ENCODE peak calls at places on chromosome 19, in ten cellular contexts. F, Q, W, H, B, R, P, X, N and D are unnamed samples.

GRCh38 chr19:932647-933552 is 7.1 kb downstream of the ARID3A start:
- DNase-seq in F (peak; percentile 53), Q (no peak), W (no peak), H (peak; percentile 93), B (peak; percentile 67), R (no peak), P (peak; percentile 44), X (peak; percentile 93), N (peak; percentile 83), D (peak; percentile 83)

GRCh38 chr19:3440082-3440481 is 40.2 kb downstream of the SMIM24 start:
- DNase-seq in F (peak; percentile 61), Q (peak; percentile 18), W (peak; percentile 79), H (peak; percentile 43), B (peak; percentile 49), R (peak; percentile 50), P (peak; percentile 49), X (peak; percentile 41), N (no peak), D (no peak)

GRCh38 chr19:6925801-6926751 is 38.7 kb downstream of the ADGRE1 start:
- DNase-seq in F (no peak), Q (no peak), W (peak; percentile 39), H (peak; percentile 15), B (peak; percentile 3), R (peak; percentile 36), P (no peak), X (no peak), N (no peak), D (no peak)

GRCh38 chr19:39078436-39079200 is 5.5 kb upstream of the ACP7 start:
- DNase-seq in F (no peak), Q (no peak), W (no peak), H (peak; percentile 99), B (no peak), R (no peak), P (no peak), X (peak; percentile 96), N (no peak), D (no peak)

GRCh38 chr19:31518626-31519025 is 169.4 kb upstream of the TSHZ3 start:
- DNase-seq in F (no peak), Q (no peak), W (no peak), H (no peak), B (no peak), R (no peak), P (no peak), X (no peak), N (no peak), D (no peak)

GRCh38 chr19:51366999-51367564 is 894 bp upstream of the ETFB start:
- DNase-seq in F (peak; percentile 79), Q (no peak), W (peak; percentile 70), H (no peak), B (peak; percentile 50), R (peak; percentile 58), P (no peak), X (no peak), N (peak; percentile 43), D (no peak)

GRCh38 chr19:29769997-29770396 is 41.8 kb upstream of the CCNE1 start:
- DNase-seq in F (no peak), Q (no peak), W (no peak), H (no peak), B (no peak), R (no peak), P (no peak), X (no peak), N (no peak), D (no peak)

GRCh38 chr19:55647732-55648656 is at the start of gene CCDC106:
- DNase-seq in F (peak; percentile 81), Q (peak; percentile 57), W (peak; percentile 65), H (peak; percentile 60), B (peak; percentile 72), R (peak; percentile 65), P (peak; percentile 64), X (peak; percentile 56), N (peak; percentile 79), D (peak; percentile 87)

GRCh38 chr19:33390120-33390907 is 16.8 kb downstream of the CEBPG start:
- DNase-seq in F (no peak), Q (no peak), W (no peak), H (peak; percentile 25), B (no peak), R (no peak), P (peak; percentile 25), X (peak; percentile 20), N (no peak), D (peak; percentile 84)

GRCh38 chr19:46745521-46746280 is at the start of gene FKRP:
- DNase-seq in F (peak; percentile 67), Q (peak; percentile 6), W (peak; percentile 60), H (no peak), B (peak; percentile 40), R (peak; percentile 10), P (no peak), X (no peak), N (peak; percentile 62), D (no peak)

GRCh38 chr19:3061214-3062161 is 807 bp downstream of the TLE5 start:
- DNase-seq in F (peak; percentile 86), Q (peak; percentile 27), W (peak; percentile 72), H (peak; percentile 25), B (peak; percentile 91), R (peak; percentile 25), P (peak; percentile 56), X (no peak), N (no peak), D (peak; percentile 85)

GRCh38 chr19:5637971-5638370 is 15.1 kb downstream of the SAFB start:
- DNase-seq in F (no peak), Q (no peak), W (no peak), H (no peak), B (no peak), R (no peak), P (peak; percentile 62), X (no peak), N (no peak), D (no peak)

GRCh38 chr19:23415034-23415433 is 19.8 kb upstream of the ZNF91 start:
- DNase-seq in F (no peak), Q (no peak), W (no peak), H (no peak), B (no peak), R (peak; percentile 56), P (no peak), X (no peak), N (peak; percentile 24), D (no peak)

GRCh38 chr19:12580180-12580694 is 29.0 kb upstream of the ZNF564 start:
- DNase-seq in F (no peak), Q (no peak), W (no peak), H (peak; percentile 75), B (no peak), R (no peak), P (no peak), X (peak; percentile 41), N (no peak), D (no peak)

GRCh38 chr19:55676889-55677505 is 2.0 kb downstream of the EPN1 start:
- DNase-seq in F (no peak), Q (no peak), W (no peak), H (no peak), B (no peak), R (no peak), P (no peak), X (no peak), N (no peak), D (no peak)

GRCh38 chr19:35673121-35673804 is 6.9 kb downstream of the UPK1A start:
- DNase-seq in F (peak; percentile 41), Q (peak; percentile 70), W (peak; percentile 72), H (peak; percentile 74), B (no peak), R (peak; percentile 42), P (peak; percentile 64), X (peak; percentile 71), N (peak; percentile 55), D (no peak)

GRCh38 chr19:38250821-38251563 is 5.2 kb downstream of the PPP1R14A start:
- DNase-seq in F (no peak), Q (no peak), W (no peak), H (peak; percentile 29), B (no peak), R (no peak), P (peak; percentile 80), X (no peak), N (peak; percentile 57), D (peak; percentile 96)

GRCh38 chr19:17747205-17748098 is 3.8 kb upstream of the FCHO1 start:
- DNase-seq in F (peak; percentile 97), Q (peak; percentile 87), W (peak; percentile 94), H (peak; percentile 94), B (peak; percentile 94), R (peak; percentile 98), P (peak; percentile 98), X (peak; percentile 88), N (peak; percentile 95), D (peak; percentile 95)

GRCh38 chr19:30936276-30936675 is 413.0 kb downstream of the TSHZ3 start:
- DNase-seq in F (no peak), Q (no peak), W (no peak), H (no peak), B (no peak), R (no peak), P (no peak), X (no peak), N (no peak), D (no peak)

GRCh38 chr19:43984687-43985000 is 656 bp downstream of the ZNF155 start:
- DNase-seq in F (no peak), Q (no peak), W (no peak), H (no peak), B (no peak), R (no peak), P (peak; percentile 34), X (no peak), N (no peak), D (no peak)

GRCh38 chr19:52941941-52942370 is 18.7 kb upstream of the ZNF888 start:
- DNase-seq in F (no peak), Q (peak; percentile 4), W (peak; percentile 42), H (peak; percentile 38), B (no peak), R (peak; percentile 41), P (peak; percentile 31), X (peak; percentile 22), N (peak; percentile 37), D (peak; percentile 60)

GRCh38 chr19:41599175-41599966 is 23.4 kb downstream of the CEACAM21 start:
- DNase-seq in F (no peak), Q (no peak), W (no peak), H (no peak), B (no peak), R (no peak), P (no peak), X (no peak), N (no peak), D (no peak)

GRCh38 chr19:38018694-38019426 is 111.9 kb downstream of the SIPA1L3 start:
- DNase-seq in F (no peak), Q (no peak), W (no peak), H (no peak), B (no peak), R (no peak), P (no peak), X (no peak), N (no peak), D (no peak)

GRCh38 chr19:54492568-54492967 is 10.1 kb upstream of the LAIR2 start:
- DNase-seq in F (no peak), Q (no peak), W (no peak), H (no peak), B (no peak), R (no peak), P (no peak), X (no peak), N (no peak), D (no peak)

GRCh38 chr19:1730157-1730556 is 23.1 kb upstream of the ONECUT3 start:
- DNase-seq in F (no peak), Q (no peak), W (no peak), H (no peak), B (no peak), R (no peak), P (no peak), X (no peak), N (no peak), D (no peak)

GRCh38 chr19:41912899-41913475 is 15.3 kb downstream of the ERFL start:
- DNase-seq in F (peak; percentile 55), Q (no peak), W (no peak), H (no peak), B (no peak), R (no peak), P (no peak), X (no peak), N (peak; percentile 50), D (no peak)

GRCh38 chr19:46180701-46181385 is 32.8 kb downstream of the IGFL2 start:
- DNase-seq in F (no peak), Q (no peak), W (no peak), H (peak; percentile 76), B (no peak), R (no peak), P (peak; percentile 60), X (peak; percentile 77), N (no peak), D (no peak)

GRCh38 chr19:41936961-41937360 is 8.7 kb upstream of the ERFL start:
- DNase-seq in F (no peak), Q (no peak), W (no peak), H (no peak), B (no peak), R (no peak), P (no peak), X (no peak), N (no peak), D (no peak)